ENCODE peak calls at places on chromosomes 3 and 15, in four cellular contexts. V, M, A and I are unnamed samples.

GRCh38 chr3:71658131-71658530 is 67.1 kb downstream of the EIF4E3 start:
- DNase-seq in M (peak; percentile 97), V (peak; percentile 72), A (peak; percentile 80), I (peak; percentile 90)

GRCh38 chr15:88918738-88919137 is 5.6 kb upstream of the MFGE8 start:
- DNase-seq in A (peak; percentile 28), M (no peak), V (peak; percentile 45), I (peak; percentile 93)

GRCh38 chr3:52848617-52849016 is 13.8 kb upstream of the MUSTN1 start:
- DNase-seq in M (peak; percentile 76), V (no peak), A (no peak), I (no peak)

GRCh38 chr3:149216195-149216869 is 5.3 kb downstream of the CP start:
- DNase-seq in M (no peak), A (no peak), V (peak; percentile 31), I (no peak)

GRCh38 chr3:46851364-46852328 is 11.6 kb downstream of the MYL3 start:
- DNase-seq in M (no peak), A (no peak), V (no peak), I (peak; percentile 43)

GRCh38 chr15:37037256-37037655 is 63.1 kb downstream of the MEIS2 start:
- DNase-seq in A (no peak), M (no peak), V (no peak), I (no peak)

GRCh38 chr3:60557122-60557521 is 694.1 kb downstream of the FHIT start:
- DNase-seq in M (no peak), V (no peak), A (no peak), I (no peak)

GRCh38 chr15:52137432-52138357 is 25.1 kb upstream of the BCL2L10 start:
- DNase-seq in V (peak; percentile 33), A (no peak), M (no peak), I (no peak)

GRCh38 chr3:107962946-107963345 is 127.9 kb downstream of the CD47 start:
- DNase-seq in V (no peak), M (no peak), A (no peak), I (no peak)

GRCh38 chr3:179196098-179196497 is 47.9 kb downstream of the PIK3CA start:
- DNase-seq in A (no peak), V (no peak), M (no peak), I (no peak)

GRCh38 chr3:152120606-152121291 is 148.0 kb upstream of the MBNL1 start:
- DNase-seq in V (no peak), A (no peak), M (no peak), I (no peak)

GRCh38 chr3:51997935-51998596 is 2.4 kb upstream of the RPL29 start:
- DNase-seq in V (no peak), A (no peak), M (no peak), I (no peak)

GRCh38 chr3:188283347-188283746 is 129.4 kb downstream of the LPP start:
- DNase-seq in M (no peak), V (no peak), A (no peak), I (no peak)

GRCh38 chr15:85354432-85354831 is 26.0 kb upstream of the AKAP13 start:
- DNase-seq in A (no peak), M (no peak), V (no peak), I (no peak)

GRCh38 chr3:98821072-98821471 is 57.9 kb downstream of the ST3GAL6 start:
- DNase-seq in A (no peak), M (no peak), V (no peak), I (no peak)

GRCh38 chr3:191973820-191974219 is 512.9 kb downstream of the PYDC2 start:
- DNase-seq in M (no peak), V (no peak), A (no peak), I (no peak)

GRCh38 chr3:8386221-8386620 is 115.4 kb upstream of the LMCD1 start:
- DNase-seq in M (no peak), A (no peak), V (no peak), I (no peak)

GRCh38 chr15:68725736-68726135 is 95.0 kb downstream of the ANP32A start:
- DNase-seq in A (peak; percentile 39), V (peak; percentile 40), M (peak; percentile 88), I (no peak)

GRCh38 chr15:98787936-98788757 is 139.8 kb downstream of the IGF1R start:
- DNase-seq in A (no peak), V (peak; percentile 41), M (no peak), I (no peak)

GRCh38 chr3:46845397-46845859 is 17.8 kb downstream of the MYL3 start:
- DNase-seq in A (peak; percentile 81), V (peak; percentile 65), M (peak; percentile 92), I (no peak)

GRCh38 chr15:82624008-82624407 is 23.2 kb downstream of the CPEB1 start:
- DNase-seq in V (no peak), A (no peak), M (no peak), I (no peak)

GRCh38 chr3:188854395-188855149 is 317.2 kb upstream of the TPRG1 start:
- DNase-seq in A (no peak), M (no peak), V (no peak), I (no peak)

GRCh38 chr15:33067456-33067855 is 127.1 kb downstream of the FMN1 start:
- DNase-seq in M (no peak), A (no peak), V (no peak), I (no peak)

GRCh38 chr3:56761887-56762605 is 39.7 kb downstream of the ARHGEF3 start:
- DNase-seq in V (no peak), M (no peak), A (no peak), I (no peak)

GRCh38 chr3:56759532-56759931 is 42.2 kb downstream of the ARHGEF3 start:
- DNase-seq in M (no peak), A (no peak), V (no peak), I (no peak)

GRCh38 chr3:56761023-56761422 is 40.7 kb downstream of the ARHGEF3 start:
- DNase-seq in V (no peak), M (no peak), A (no peak), I (no peak)

GRCh38 chr3:56754753-56755365 is 46.9 kb downstream of the ARHGEF3 start:
- DNase-seq in M (no peak), A (no peak), V (peak; percentile 19), I (no peak)

GRCh38 chr3:56758539-56758981 is 43.2 kb downstream of the ARHGEF3 start:
- DNase-seq in M (no peak), V (no peak), A (no peak), I (no peak)
- H3K27ac ChIP-seq in M (peak overlapping the region; percentile 18), V (peak overlapping the region; percentile 55), A (peak overlapping the region; percentile 54), I (peak overlapping the region; percentile 47)

DNA sequence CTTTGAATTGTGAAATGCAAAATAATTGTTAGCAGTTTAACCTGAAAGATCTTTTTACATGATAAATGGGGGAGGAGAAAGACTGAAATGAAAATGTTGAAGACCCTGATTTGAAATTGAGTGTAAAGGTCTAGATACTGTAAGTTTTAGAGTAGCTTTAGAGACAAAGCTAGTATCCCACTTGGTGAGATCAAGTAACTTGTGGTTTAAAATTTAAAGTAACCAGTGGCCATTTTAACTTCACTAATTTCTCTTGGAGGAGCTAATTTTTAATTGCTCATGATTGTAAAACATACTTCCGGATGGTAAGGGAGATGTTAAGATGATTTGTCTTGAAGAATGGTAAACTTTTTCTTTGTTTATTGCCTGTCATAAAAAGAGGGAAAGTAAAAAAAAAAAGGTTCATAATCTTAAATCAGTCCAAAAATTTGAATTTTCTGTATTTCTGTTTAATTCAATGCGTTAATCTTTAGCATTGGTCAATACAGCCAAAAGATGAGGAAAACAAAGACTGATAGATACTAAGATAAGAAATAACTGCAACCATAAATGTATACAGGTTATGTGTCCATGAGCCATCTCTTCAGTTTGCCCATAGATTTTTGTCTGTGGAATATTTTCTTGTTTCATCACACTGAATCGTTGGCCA is 15.2 kb upstream of the CHD2 start:
- DNase-seq in A (no peak), V (no peak), M (no peak), I (no peak)
- H3K4me3 ChIP-seq in A (peak overlapping the region; percentile 66), V (peak overlapping the region; percentile 100), M (peak overlapping the region; percentile 99), I (peak overlapping the region; percentile 91)

GRCh38 chr3:48118322-48118721 is 69.9 kb downstream of the CDC25A start:
- DNase-seq in A (no peak), V (no peak), M (no peak), I (no peak)

GRCh38 chr3:48107227-48107626 is 81.0 kb downstream of the CDC25A start:
- DNase-seq in A (no peak), V (no peak), M (no peak), I (no peak)

GRCh38 chr3:48110463-48110862 is 77.8 kb downstream of the CDC25A start:
- DNase-seq in V (no peak), A (no peak), M (no peak), I (no peak)

DNA sequence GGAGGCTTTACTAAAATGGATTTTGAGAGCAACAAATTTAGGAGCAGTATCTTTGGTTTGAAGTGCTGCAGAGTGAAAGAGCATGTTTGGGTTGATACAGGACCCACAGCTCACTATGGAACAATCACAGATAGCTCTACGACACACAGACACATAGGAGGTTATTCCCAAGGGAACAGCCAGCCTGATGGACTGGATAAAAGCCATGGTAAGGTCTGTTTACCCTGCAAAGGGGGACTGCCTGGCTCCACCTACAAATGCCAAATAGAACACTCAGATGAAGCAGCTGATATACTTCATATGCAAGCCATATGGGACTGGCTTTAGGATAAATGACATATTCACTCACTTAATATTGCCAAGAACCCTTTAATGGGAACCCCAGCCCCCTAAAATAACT is 75.4 kb downstream of the CDC25A start:
- DNase-seq in M (no peak), A (no peak), V (no peak), I (no peak)
- H3K27ac ChIP-seq in M (no peak overlapping the region), A (no peak overlapping the region), V (no peak overlapping the region), I (peak overlapping the region; percentile 81)

GRCh38 chr3:45462522-45463262 is 74.3 kb downstream of the LARS2 start:
- DNase-seq in M (no peak), A (no peak), V (no peak), I (no peak)
- H3K4me3 ChIP-seq in M (no peak overlapping the region), A (no peak overlapping the region), V (no peak overlapping the region), I (no peak overlapping the region)

DNA sequence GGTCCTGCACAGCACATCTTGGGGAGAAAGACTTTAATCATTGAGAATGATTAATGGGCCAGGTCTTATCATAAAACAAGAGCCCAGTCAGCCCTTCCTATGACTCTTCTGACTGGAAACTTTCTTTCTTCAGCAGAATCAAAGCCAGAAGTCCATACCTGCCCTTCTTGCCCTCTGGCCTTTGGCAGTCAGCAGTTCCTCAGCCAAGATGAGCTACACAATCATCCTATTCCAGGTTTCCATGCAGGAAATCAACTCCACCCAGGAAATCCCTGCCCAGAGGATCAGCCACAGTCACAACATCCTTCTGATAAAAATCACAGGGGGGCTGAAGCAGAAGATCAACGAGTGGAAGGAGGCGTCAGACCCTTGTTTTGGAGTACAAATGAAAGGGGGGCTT is 26.9 kb downstream of the ZNF589 start:
- DNase-seq in A (no peak), V (peak; percentile 25), M (no peak), I (no peak)
- H3K27ac ChIP-seq in A (peak overlapping the region; percentile 28), V (peak overlapping the region; percentile 83), M (no peak overlapping the region), I (peak overlapping the region; percentile 16)

GRCh38 chr15:96331942-96332853 is 1.7 kb downstream of the NR2F2 start:
- DNase-seq in A (no peak), M (peak; percentile 77), V (peak; percentile 41), I (peak; percentile 67)
- H3K4me3 ChIP-seq in A (peak overlapping the region; percentile 64), M (peak overlapping the region; percentile 84), V (peak overlapping the region; percentile 86), I (peak overlapping the region; percentile 94)

GRCh38 chr3:31911643-31912042 is 69.4 kb downstream of the OSBPL10 start:
- DNase-seq in M (no peak), A (no peak), V (no peak), I (no peak)
- H3K27ac ChIP-seq in M (no peak overlapping the region), A (no peak overlapping the region), V (no peak overlapping the region), I (no peak overlapping the region)

DNA sequence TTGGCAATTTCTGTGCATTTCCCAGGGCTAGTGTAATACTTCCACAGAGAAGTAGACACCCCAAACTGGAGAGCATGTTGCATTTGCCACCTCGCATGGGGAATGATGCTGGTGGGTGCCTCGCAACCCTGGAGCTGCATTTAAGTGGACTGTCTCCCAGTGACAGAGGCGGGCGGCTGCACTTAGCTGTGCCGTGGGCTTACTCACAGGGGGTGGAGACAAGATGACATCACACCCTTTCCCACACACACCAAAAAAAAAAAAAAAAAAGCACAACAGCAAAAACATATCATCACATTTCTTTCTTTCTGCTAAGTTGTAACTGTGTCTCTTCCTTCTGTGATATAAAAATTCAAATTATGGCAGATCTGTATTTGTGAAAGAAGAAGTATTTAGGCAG is at the start of gene ABI3BP:
- DNase-seq in V (peak; percentile 58), M (peak; percentile 93), A (peak; percentile 63), I (peak; percentile 86)
- H3K4me3 ChIP-seq in V (peak within 1 kb of the TSS; percentile 49), M (peak within 1 kb of the TSS; percentile 43), A (peak within 1 kb of the TSS; percentile 4), I (peak within 1 kb of the TSS; percentile 72)